ENCODE peak calls at places on chromosomes 3 and 15, in five cellular contexts. B is mesenchymal stem cell, Z is IMR-90, V is H1, U is H9. R is an unnamed sample.

GRCh38 chr3:129383292-129383860 is 45.1 kb downstream of the EFCAB12 start:
- DNase-seq in U (peak; percentile 83), Z (peak; percentile 85), B (peak; percentile 76), V (peak; percentile 75), R (peak; percentile 55)

GRCh38 chr3:16378920-16379319 is 113.9 kb downstream of the OXNAD1 start:
- DNase-seq in U (no peak), B (peak; percentile 84), V (no peak), Z (peak; percentile 96), R (no peak)

GRCh38 chr15:101458908-101459578 is 30.5 kb downstream of the PCSK6 start:
- DNase-seq in V (no peak), Z (no peak), B (peak; percentile 78), U (no peak), R (no peak)

GRCh38 chr3:59480486-59480995 is 430.7 kb upstream of the CFAP20DC start:
- DNase-seq in V (no peak), B (peak; percentile 73), Z (peak; percentile 72), U (no peak), R (no peak)

GRCh38 chr3:32947466-32948238 is 3.8 kb upstream of the CCR4 start:
- DNase-seq in B (peak; percentile 80), V (peak; percentile 99), Z (peak; percentile 75), U (peak; percentile 88), R (peak; percentile 63)

GRCh38 chr3:114450008-114450596 is 156.3 kb downstream of the TIGIT start:
- DNase-seq in V (no peak), Z (no peak), B (no peak), U (no peak), R (no peak)

GRCh38 chr3:107117922-107118576 is 259.2 kb upstream of the CCDC54 start:
- DNase-seq in B (peak; percentile 64), U (peak; percentile 61), V (peak; percentile 66), Z (peak; percentile 80), R (peak; percentile 49)

GRCh38 chr3:7999363-7999762 is 502.3 kb upstream of the LMCD1 start:
- DNase-seq in U (peak; percentile 61), V (peak; percentile 51), Z (no peak), B (no peak), R (peak; percentile 57)

GRCh38 chr3:16595778-16596177 is 9.4 kb downstream of the DAZL start:
- DNase-seq in V (no peak), Z (no peak), B (no peak), U (no peak), R (no peak)

GRCh38 chr3:154089416-154090115 is 31.6 kb upstream of the ARHGEF26 start:
- DNase-seq in U (no peak), V (no peak), Z (no peak), B (no peak), R (no peak)

GRCh38 chr3:133933097-133934024 is 37.7 kb upstream of the RAB6B start:
- DNase-seq in U (peak; percentile 15), B (no peak), Z (no peak), V (peak; percentile 30), R (no peak)

GRCh38 chr3:101936419-101937331 is 87.4 kb downstream of the NFKBIZ start:
- DNase-seq in Z (peak; percentile 94), V (no peak), B (peak; percentile 94), U (no peak), R (no peak)

GRCh38 chr3:190435618-190436017 is 14.1 kb downstream of the TMEM207 start:
- DNase-seq in U (no peak), V (no peak), Z (peak; percentile 12), B (no peak), R (no peak)

GRCh38 chr3:126649556-126650092 is 5.3 kb downstream of the TXNRD3 start:
- DNase-seq in V (no peak), B (no peak), U (no peak), Z (peak; percentile 50), R (no peak)

GRCh38 chr3:113535898-113536297 is 3.5 kb downstream of the SIDT1 start:
- DNase-seq in U (no peak), V (no peak), B (peak; percentile 12), Z (no peak), R (no peak)

GRCh38 chr15:92097473-92098178 is 244.1 kb downstream of the SLCO3A1 start:
- DNase-seq in Z (peak; percentile 46), V (peak; percentile 74), U (peak; percentile 85), B (peak; percentile 20), R (peak; percentile 68)

GRCh38 chr15:89809093-89809786 is 5.4 kb downstream of the ANPEP start:
- DNase-seq in B (no peak), V (no peak), U (no peak), Z (peak; percentile 58), R (no peak)

GRCh38 chr3:72042397-72043211 is 257.7 kb upstream of the PROK2 start:
- DNase-seq in U (no peak), Z (peak; percentile 56), B (peak; percentile 89), V (no peak), R (no peak)

GRCh38 chr3:146125946-146126345 is 35.0 kb downstream of the PLOD2 start:
- DNase-seq in Z (peak; percentile 94), V (no peak), B (peak; percentile 87), U (no peak), R (no peak)

GRCh38 chr15:50163719-50164410 is 18.1 kb upstream of the SLC27A2 start:
- DNase-seq in V (no peak), Z (no peak), B (no peak), U (no peak), R (no peak)

GRCh38 chr3:172307143-172307560 is 141.1 kb downstream of the GHSR start:
- DNase-seq in B (peak; percentile 77), Z (peak; percentile 70), V (no peak), U (no peak), R (no peak)

GRCh38 chr3:174767853-174768382 is 91.2 kb upstream of the NAALADL2 start:
- DNase-seq in B (no peak), Z (peak; percentile 56), U (no peak), V (no peak), R (no peak)

GRCh38 chr3:170222647-170223541 is 670 bp downstream of the PRKCI start:
- DNase-seq in U (peak; percentile 59), V (peak; percentile 68), Z (peak; percentile 28), B (peak; percentile 47), R (peak; percentile 20)

GRCh38 chr3:170220871-170221270 is 1.4 kb upstream of the PRKCI start:
- DNase-seq in U (no peak), B (peak; percentile 50), V (no peak), Z (peak; percentile 75), R (no peak)

GRCh38 chr3:170225166-170225565 is 2.9 kb downstream of the PRKCI start:
- DNase-seq in Z (no peak), V (no peak), B (no peak), U (no peak), R (no peak)

GRCh38 chr3:170226426-170226960 is 4.3 kb downstream of the PRKCI start:
- DNase-seq in U (no peak), V (no peak), Z (peak; percentile 51), B (no peak), R (no peak)

GRCh38 chr3:170221924-170222646 is at the start of gene PRKCI:
- DNase-seq in U (peak; percentile 97), V (peak; percentile 90), Z (peak; percentile 96), B (peak; percentile 97), R (peak; percentile 97)
- H3K14ac ChIP-seq in U (peak within 1 kb of the TSS; percentile 94), V (no peak within 1 kb of the TSS), Z (peak within 1 kb of the TSS; percentile 100), B (peak within 1 kb of the TSS; percentile 65), R (no peak within 1 kb of the TSS)

DNA sequence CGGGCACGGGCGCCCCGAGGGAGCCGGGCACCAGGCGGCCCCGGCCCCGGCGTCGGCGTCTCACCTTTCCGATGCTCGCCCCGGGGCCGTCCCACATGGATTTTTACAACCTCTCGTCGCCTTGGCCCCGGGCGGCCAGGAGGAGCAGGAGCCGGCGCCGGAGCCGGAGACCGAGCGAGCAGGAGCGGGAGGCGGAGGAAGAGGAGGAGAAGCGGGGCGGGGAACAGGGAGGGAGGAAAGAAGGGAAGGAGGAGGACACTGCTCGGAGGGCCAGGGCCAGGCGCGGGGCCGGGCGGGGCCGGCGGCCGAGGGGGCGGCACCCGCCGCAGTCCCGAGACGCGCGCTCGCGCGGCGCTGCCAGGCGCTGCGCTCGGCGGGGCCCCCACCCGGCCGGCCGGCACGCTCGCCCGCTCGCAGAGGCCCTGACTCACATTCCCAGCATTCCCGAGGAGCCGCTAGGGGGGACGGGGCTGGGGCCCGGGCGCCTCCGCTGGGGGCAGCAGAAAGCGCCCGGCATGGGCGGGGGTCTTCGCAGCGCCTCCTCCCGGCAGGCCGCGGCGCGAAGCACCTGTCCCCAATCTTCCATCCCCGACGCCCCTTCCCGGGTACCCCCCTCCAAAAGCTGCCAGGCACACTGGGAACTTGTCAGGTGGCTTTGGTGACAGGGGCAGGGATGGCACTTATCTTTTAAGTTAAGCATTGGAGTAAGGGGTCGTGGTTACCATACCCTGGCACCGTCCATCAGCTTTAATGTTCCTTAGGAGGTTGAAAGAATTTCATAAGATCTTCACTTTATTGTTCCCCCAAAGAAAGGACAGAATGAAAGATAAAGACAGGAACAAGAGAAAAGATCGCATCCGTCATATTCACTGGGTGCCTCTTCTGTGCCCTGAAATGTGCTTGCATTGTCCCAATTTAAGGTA is at the start of gene ERC2:
- DNase-seq in V (peak; percentile 92), Z (no peak), U (peak; percentile 94), B (peak; percentile 29), R (peak; percentile 78)
- H2BK15ac ChIP-seq in V (no peak within 1 kb of the TSS), Z (no peak within 1 kb of the TSS), U (no peak within 1 kb of the TSS), B (no peak within 1 kb of the TSS), R (peak within 1 kb of the TSS; percentile 79)

GRCh38 chr15:39919740-39920509 is at the start of gene GPR176:
- DNase-seq in B (peak; percentile 91), Z (peak; percentile 84), V (peak; percentile 75), U (peak; percentile 64), R (peak; percentile 49)
- H3K14ac ChIP-seq in B (peak within 1 kb of the TSS; percentile 29), Z (peak within 1 kb of the TSS; percentile 99), V (peak within 1 kb of the TSS; percentile 6), U (peak within 1 kb of the TSS; percentile 85), R (peak within 1 kb of the TSS; percentile 94)

GRCh38 chr3:125057186-125057850 is 1.5 kb upstream of the HEG1 start:
- DNase-seq in B (peak; percentile 87), Z (peak; percentile 93), V (no peak), U (no peak), R (no peak)

GRCh38 chr3:125054436-125055164 is 1.2 kb downstream of the HEG1 start:
- DNase-seq in Z (peak; percentile 68), U (no peak), V (no peak), B (peak; percentile 89), R (no peak)

GRCh38 chr3:125053304-125053699 is 2.5 kb downstream of the HEG1 start:
- DNase-seq in Z (no peak), V (no peak), B (no peak), U (no peak), R (no peak)

GRCh38 chr3:125055913-125056705 is at the start of gene HEG1:
- DNase-seq in Z (peak; percentile 77), B (peak; percentile 91), V (peak; percentile 83), U (peak; percentile 80), R (peak; percentile 74)

GRCh38 chr3:125055165-125055912 is 458 bp downstream of the HEG1 start:
- DNase-seq in Z (peak; percentile 20), U (no peak), B (no peak), V (peak; percentile 68), R (no peak)
- H2BK15ac ChIP-seq in Z (peak overlapping the region; percentile 69), U (no peak overlapping the region), B (peak overlapping the region; percentile 83), V (no peak overlapping the region), R (peak overlapping the region; percentile 26)

DNA sequence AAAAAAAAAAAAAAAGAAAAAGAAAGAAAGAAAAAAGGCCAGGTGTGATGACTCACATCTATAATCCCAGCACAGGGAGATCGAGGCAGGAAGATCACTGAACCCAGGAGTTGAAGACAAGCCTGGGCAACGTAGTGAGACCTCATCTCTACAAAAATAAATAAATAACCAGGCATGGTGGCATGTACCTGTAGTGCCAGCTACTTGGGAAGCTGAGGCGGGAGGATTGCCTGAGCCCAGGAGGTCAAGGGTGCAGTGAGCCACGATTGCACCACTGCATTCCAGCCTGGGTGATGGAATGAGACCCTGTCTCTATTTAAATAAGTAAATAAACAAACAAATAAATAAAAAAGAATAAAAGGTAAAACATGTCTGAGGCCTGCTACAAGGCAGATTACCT is 39.3 kb upstream of the LACTB start:
- DNase-seq in Z (no peak), V (no peak), B (no peak), U (no peak), R (no peak)
- H3K14ac ChIP-seq in Z (no peak overlapping the region), V (no peak overlapping the region), B (no peak overlapping the region), U (no peak overlapping the region), R (no peak overlapping the region)

R was measured in neuronal stem cell.